ENCODE peak calls at places on chromosomes 12 and 14, in ten cellular contexts. C, H, F, M, Z, R, J, I, U and Y are unnamed samples.
A peak's percentile ranks its signal among the peaks of the same experiment; 100 is the strongest.

GRCh38 chr12:80186727-80187217 is 87.4 kb downstream of the OTOGL start:
- DNase-seq in C (peak; percentile 97), H (peak; percentile 62), F (peak; percentile 26), M (peak; percentile 44), Z (peak; percentile 32), R (peak; percentile 85), J (peak; percentile 57), I (peak; percentile 52), U (peak; percentile 82), Y (peak; percentile 52)

GRCh38 chr12:50058743-50059312 is 1.4 kb downstream of the ASIC1 start:
- DNase-seq in C (no peak), H (no peak), F (no peak), M (no peak), Z (no peak), R (no peak), J (no peak), I (no peak), U (no peak), Y (no peak)

GRCh38 chr12:93167841-93168492 is 209.8 kb upstream of the NUDT4 start:
- DNase-seq in C (no peak), H (no peak), F (no peak), M (no peak), Z (no peak), R (no peak), J (no peak), I (no peak), U (peak; percentile 20), Y (no peak)

GRCh38 chr14:97846156-97846555 is 1049.0 kb downstream of the VRK1 start:
- DNase-seq in C (no peak), H (no peak), F (no peak), M (no peak), Z (no peak), R (no peak), J (no peak), I (no peak), U (no peak), Y (no peak)

GRCh38 chr14:92695562-92695961 is 52.9 kb downstream of the LGMN start:
- DNase-seq in C (no peak), H (no peak), F (no peak), M (no peak), Z (no peak), R (no peak), J (no peak), I (no peak), U (no peak), Y (no peak)

GRCh38 chr12:65830305-65830704 is 6.0 kb downstream of the HMGA2 start:
- DNase-seq in C (peak; percentile 68), H (no peak), F (no peak), M (no peak), Z (no peak), R (no peak), J (no peak), I (no peak), U (no peak), Y (no peak)

GRCh38 chr14:37021406-37021805 is 151.0 kb downstream of the SLC25A21 start:
- DNase-seq in C (no peak), H (no peak), F (no peak), M (no peak), Z (no peak), R (no peak), J (no peak), I (no peak), U (no peak), Y (no peak)

GRCh38 chr12:116539361-116539771 is 19.8 kb upstream of the MAP1LC3B2 start:
- DNase-seq in C (peak; percentile 73), H (no peak), F (no peak), M (no peak), Z (no peak), R (no peak), J (no peak), I (no peak), U (no peak), Y (no peak)

DNA sequence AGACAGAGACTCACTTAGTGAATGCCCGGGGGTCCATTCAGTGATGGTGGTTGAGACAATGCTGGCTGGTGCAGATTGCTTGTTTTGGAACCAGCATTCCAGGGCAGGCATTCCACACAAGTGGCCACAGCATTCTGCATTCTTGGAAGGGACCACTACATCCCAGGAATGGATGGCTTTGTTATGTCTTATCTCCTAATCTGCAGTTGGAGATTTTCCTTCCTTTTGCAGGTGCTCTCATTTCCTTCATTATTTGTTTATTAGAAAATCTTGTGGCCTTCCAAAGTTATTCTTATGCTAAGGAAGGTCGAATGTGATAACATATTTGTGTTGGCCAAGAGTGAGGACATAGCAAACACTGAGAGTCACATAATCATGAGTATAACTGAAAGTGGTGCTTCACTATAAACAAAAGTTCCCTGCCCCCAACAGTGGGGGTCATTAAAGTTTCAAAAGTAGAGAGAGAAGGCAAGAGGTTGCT is 66.0 kb downstream of the BMP4 start:
- DNase-seq in C (peak; percentile 38), H (no peak), F (no peak), M (no peak), Z (no peak), R (no peak), J (no peak), I (no peak), U (peak; percentile 46), Y (no peak)
- TF ChIP-seq POLR2A in C (no peak), H (no peak), F (no peak), M (no peak), Z (no peak), R (no peak), J (no peak), I (no peak), U (no peak), Y (no peak)

GRCh38 chr12:57752668-57753000 is 524 bp upstream of the CDK4 start:
- DNase-seq in C (no peak), H (no peak), F (no peak), M (no peak), Z (no peak), R (no peak), J (no peak), I (no peak), U (no peak), Y (no peak)

GRCh38 chr12:57749061-57749460 is 3.0 kb downstream of the CDK4 start:
- DNase-seq in C (no peak), H (no peak), F (no peak), M (no peak), Z (no peak), R (no peak), J (no peak), I (no peak), U (no peak), Y (no peak)

GRCh38 chr12:57750561-57751431 is 1.3 kb downstream of the CDK4 start:
- DNase-seq in C (peak; percentile 12), H (no peak), F (no peak), M (no peak), Z (no peak), R (no peak), J (no peak), I (no peak), U (no peak), Y (no peak)

GRCh38 chr12:57751788-57752667 is at the start of gene CDK4:
- DNase-seq in C (peak; percentile 100), H (peak; percentile 100), F (peak; percentile 99), M (peak; percentile 100), Z (peak; percentile 99), R (peak; percentile 99), J (peak; percentile 100), I (peak; percentile 96), U (peak; percentile 99), Y (peak; percentile 100)

DNA sequence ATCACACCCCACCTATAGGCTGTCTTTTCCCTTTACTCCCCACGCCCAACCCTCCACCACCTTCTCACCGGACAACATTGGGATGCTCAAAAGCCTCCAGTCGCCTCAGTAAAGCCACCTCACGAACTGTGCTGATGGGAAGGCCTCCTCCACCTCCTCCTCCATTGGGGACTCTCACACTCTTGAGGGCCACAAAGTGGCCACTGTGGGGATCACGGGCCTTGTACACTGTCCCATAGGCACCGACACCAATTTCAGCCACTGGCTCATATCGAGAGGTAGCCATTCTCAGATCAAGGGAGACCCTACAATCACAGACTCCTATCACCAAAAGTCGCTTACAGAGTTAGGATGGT is 700 bp downstream of the CDK4 start:
- DNase-seq in C (no peak), H (no peak), F (peak; percentile 44), M (no peak), Z (no peak), R (no peak), J (no peak), I (no peak), U (no peak), Y (no peak)
- TF ChIP-seq POLR2A in C (no peak), H (no peak), F (no peak), M (no peak), Z (no peak), R (no peak), J (no peak), I (peak; percentile 13), U (peak; percentile 6), Y (no peak)

GRCh38 chr12:119667577-119668314 is at the start of gene PRKAB1:
- DNase-seq in C (peak; percentile 96), H (peak; percentile 93), F (peak; percentile 93), M (peak; percentile 98), Z (peak; percentile 86), R (peak; percentile 96), J (peak; percentile 99), I (peak; percentile 95), U (peak; percentile 96), Y (peak; percentile 100)
- TF ChIP-seq POLR2A in C (peak; percentile 61), H (no peak), F (no peak), M (peak; percentile 86), Z (peak; percentile 52), R (peak; percentile 43), J (peak; percentile 92), I (peak; percentile 86), U (peak; percentile 80), Y (peak; percentile 97)

GRCh38 chr12:4814485-4814884 is 94.3 kb downstream of the GALNT8 start:
- DNase-seq in C (no peak), H (no peak), F (no peak), M (no peak), Z (no peak), R (no peak), J (no peak), I (no peak), U (no peak), Y (no peak)

GRCh38 chr12:4817813-4818212 is 91.9 kb upstream of the KCNA1 start:
- DNase-seq in C (no peak), H (no peak), F (no peak), M (no peak), Z (no peak), R (no peak), J (no peak), I (no peak), U (no peak), Y (no peak)

GRCh38 chr12:4813741-4814140 is 93.5 kb downstream of the GALNT8 start:
- DNase-seq in C (no peak), H (no peak), F (no peak), M (no peak), Z (no peak), R (no peak), J (no peak), I (no peak), U (no peak), Y (no peak)

GRCh38 chr12:4819654-4820053 is 90.1 kb upstream of the KCNA1 start:
- DNase-seq in C (peak; percentile 13), H (peak; percentile 23), F (no peak), M (no peak), Z (no peak), R (no peak), J (no peak), I (no peak), U (no peak), Y (no peak)

DNA sequence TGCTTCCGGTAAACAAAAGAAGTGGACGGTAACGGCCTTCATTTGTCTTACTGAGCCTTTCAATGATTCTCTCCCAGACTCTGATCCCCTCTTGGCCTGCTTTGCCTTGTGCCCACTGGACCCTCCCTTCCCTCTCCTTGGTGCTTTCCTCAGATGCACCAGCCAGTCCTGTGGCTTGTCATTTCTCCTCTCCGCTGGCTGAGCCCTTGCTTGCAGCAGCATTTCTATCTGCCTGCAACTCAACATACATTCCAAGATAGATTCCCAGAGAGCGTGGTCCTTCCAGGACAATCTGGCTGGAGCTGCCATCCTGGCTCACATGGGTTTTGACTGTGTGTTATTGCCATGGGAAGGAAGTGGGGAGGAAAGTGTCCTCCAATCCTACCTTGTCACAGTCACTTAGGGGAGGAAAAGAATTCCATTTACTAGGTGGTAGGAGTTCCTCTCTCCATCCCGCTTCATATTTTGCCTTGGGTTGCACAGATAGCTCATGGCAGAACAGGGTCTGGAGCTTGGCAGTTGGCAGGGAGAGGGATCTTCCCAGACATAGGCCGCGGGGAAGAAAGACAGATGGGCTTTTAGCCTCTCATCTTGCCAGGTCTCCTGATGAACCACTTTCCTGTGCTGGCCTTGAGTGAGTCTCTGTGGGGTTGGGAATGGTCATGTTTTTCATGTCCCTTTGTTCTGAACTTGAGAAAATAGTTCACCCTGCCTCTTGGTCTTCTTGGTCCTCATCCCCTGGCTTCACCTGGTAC is 92.8 kb upstream of the KCNA1 start:
- DNase-seq in C (no peak), H (no peak), F (no peak), M (no peak), Z (no peak), R (no peak), J (no peak), I (no peak), U (no peak), Y (no peak)
- TF ChIP-seq POLR2A in C (no peak), H (no peak), F (no peak), M (no peak), Z (no peak), R (no peak), J (no peak), I (no peak), U (no peak), Y (no peak)